ENCODE peak calls at places on chromosomes 2 and 18, in six cellular contexts. One of them, this sample, is unnamed.

GRCh38 chr2:99974275-99974674 is 168.1 kb downstream of the AFF3 start:
- DNase-seq in amniotic stem cell: no peak
- DNase-seq in sciatic nerve: no peak
- DNase-seq in activated T-helper 1 cell treated with anti-CD3 and anti-CD28 coated beads, Interleukin-2, amount 50 U/mL, for 16 hours: no peak
- DNase-seq in A172: peak
- DNase-seq in cerebellum: no peak
- DNase-seq in this sample: no peak

GRCh38 chr2:226839960-226840359 is 4.1 kb downstream of the RHBDD1 start:
- DNase-seq in amniotic stem cell: no peak
- DNase-seq in sciatic nerve: no peak
- DNase-seq in activated T-helper 1 cell treated with anti-CD3 and anti-CD28 coated beads, Interleukin-2, amount 50 U/mL, for 16 hours: no peak
- DNase-seq in A172: no peak
- DNase-seq in cerebellum: no peak
- DNase-seq in this sample: no peak

GRCh38 chr2:85707304-85707703 is 13.1 kb downstream of the GNLY start:
- DNase-seq in amniotic stem cell: peak
- DNase-seq in sciatic nerve: no peak
- DNase-seq in activated T-helper 1 cell treated with anti-CD3 and anti-CD28 coated beads, Interleukin-2, amount 50 U/mL, for 16 hours: peak
- DNase-seq in A172: peak
- DNase-seq in cerebellum: peak
- DNase-seq in this sample: peak

GRCh38 chr2:135311268-135311667 is 219.8 kb downstream of the ZRANB3 start:
- DNase-seq in amniotic stem cell: no peak
- DNase-seq in sciatic nerve: no peak
- DNase-seq in activated T-helper 1 cell treated with anti-CD3 and anti-CD28 coated beads, Interleukin-2, amount 50 U/mL, for 16 hours: no peak
- DNase-seq in A172: no peak
- DNase-seq in cerebellum: no peak
- DNase-seq in this sample: no peak

GRCh38 chr2:178550352-178550751 is 70.1 kb downstream of the PLEKHA3 start:
- DNase-seq in amniotic stem cell: no peak
- DNase-seq in sciatic nerve: no peak
- DNase-seq in activated T-helper 1 cell treated with anti-CD3 and anti-CD28 coated beads, Interleukin-2, amount 50 U/mL, for 16 hours: no peak
- DNase-seq in A172: no peak
- DNase-seq in cerebellum: no peak
- DNase-seq in this sample: no peak

GRCh38 chr2:171706152-171706803 is 19.0 kb downstream of the DYNC1I2 start:
- DNase-seq in amniotic stem cell: no peak
- DNase-seq in sciatic nerve: no peak
- DNase-seq in activated T-helper 1 cell treated with anti-CD3 and anti-CD28 coated beads, Interleukin-2, amount 50 U/mL, for 16 hours: no peak
- DNase-seq in A172: no peak
- DNase-seq in cerebellum: peak
- DNase-seq in this sample: peak

GRCh38 chr2:202147775-202148174 is 74.7 kb downstream of the KIAA2012 start:
- DNase-seq in amniotic stem cell: no peak
- DNase-seq in sciatic nerve: no peak
- DNase-seq in activated T-helper 1 cell treated with anti-CD3 and anti-CD28 coated beads, Interleukin-2, amount 50 U/mL, for 16 hours: no peak
- DNase-seq in A172: no peak
- DNase-seq in cerebellum: no peak
- DNase-seq in this sample: no peak

GRCh38 chr2:71498261-71498701 is 44.9 kb downstream of the DYSF start:
- DNase-seq in amniotic stem cell: peak
- DNase-seq in sciatic nerve: no peak
- DNase-seq in activated T-helper 1 cell treated with anti-CD3 and anti-CD28 coated beads, Interleukin-2, amount 50 U/mL, for 16 hours: no peak
- DNase-seq in A172: peak
- DNase-seq in cerebellum: no peak
- DNase-seq in this sample: peak

GRCh38 chr2:174878537-174879147 is 114.4 kb upstream of the CHRNA1 start:
- DNase-seq in amniotic stem cell: no peak
- DNase-seq in sciatic nerve: peak
- DNase-seq in activated T-helper 1 cell treated with anti-CD3 and anti-CD28 coated beads, Interleukin-2, amount 50 U/mL, for 16 hours: no peak
- DNase-seq in A172: peak
- DNase-seq in cerebellum: no peak
- DNase-seq in this sample: peak

GRCh38 chr18:55489034-55489741 is 98.8 kb downstream of the TCF4 start:
- DNase-seq in amniotic stem cell: no peak
- DNase-seq in sciatic nerve: no peak
- DNase-seq in activated T-helper 1 cell treated with anti-CD3 and anti-CD28 coated beads, Interleukin-2, amount 50 U/mL, for 16 hours: no peak
- DNase-seq in A172: no peak
- DNase-seq in cerebellum: no peak
- DNase-seq in this sample: no peak

GRCh38 chr2:159600752-159601151 is 15.6 kb downstream of the BAZ2B start:
- DNase-seq in amniotic stem cell: no peak
- DNase-seq in sciatic nerve: no peak
- DNase-seq in activated T-helper 1 cell treated with anti-CD3 and anti-CD28 coated beads, Interleukin-2, amount 50 U/mL, for 16 hours: no peak
- DNase-seq in A172: peak
- DNase-seq in cerebellum: no peak
- DNase-seq in this sample: peak

GRCh38 chr2:26567534-26567933 is 73.6 kb downstream of the CIB4 start:
- DNase-seq in amniotic stem cell: no peak
- DNase-seq in sciatic nerve: no peak
- DNase-seq in activated T-helper 1 cell treated with anti-CD3 and anti-CD28 coated beads, Interleukin-2, amount 50 U/mL, for 16 hours: no peak
- DNase-seq in A172: no peak
- DNase-seq in cerebellum: no peak
- DNase-seq in this sample: no peak

GRCh38 chr2:232980683-232981082 is 32.4 kb downstream of the NGEF start:
- DNase-seq in amniotic stem cell: no peak
- DNase-seq in sciatic nerve: no peak
- DNase-seq in activated T-helper 1 cell treated with anti-CD3 and anti-CD28 coated beads, Interleukin-2, amount 50 U/mL, for 16 hours: no peak
- DNase-seq in A172: peak
- DNase-seq in cerebellum: no peak
- DNase-seq in this sample: no peak

GRCh38 chr2:55649211-55649610 is 31.8 kb upstream of the PPP4R3B start:
- DNase-seq in amniotic stem cell: no peak
- DNase-seq in sciatic nerve: no peak
- DNase-seq in activated T-helper 1 cell treated with anti-CD3 and anti-CD28 coated beads, Interleukin-2, amount 50 U/mL, for 16 hours: no peak
- DNase-seq in A172: no peak
- DNase-seq in cerebellum: no peak
- DNase-seq in this sample: peak